ENCODE peak calls at places on chromosome 16, in six cellular contexts. One of them, this sample, is unnamed.
A peak's percentile ranks its signal among the peaks of the same experiment; 100 is the strongest.

GRCh38 chr16:68539704-68540370 is 746 bp downstream of the ZFP90 start:
- DNase-seq in GM12891: no peak
- DNase-seq in tibial artery: no peak
- DNase-seq in cardiac muscle cell: peak; percentile 19
- DNase-seq in WTC11: peak; percentile 28
- DNase-seq in left colon: no peak
- DNase-seq in this sample: no peak

GRCh38 chr16:81843243-81843582 is 64.1 kb downstream of the PLCG2 start:
- DNase-seq in WTC11: no peak
- DNase-seq in GM12891: no peak
- DNase-seq in cardiac muscle cell: peak; percentile 17
- DNase-seq in left colon: no peak
- DNase-seq in tibial artery: no peak
- DNase-seq in this sample: no peak

GRCh38 chr16:53091508-53092211 is 36.9 kb downstream of the CHD9 start:
- DNase-seq in WTC11: peak; percentile 57
- DNase-seq in left colon: peak; percentile 56
- DNase-seq in tibial artery: peak; percentile 76
- DNase-seq in cardiac muscle cell: peak; percentile 94
- DNase-seq in GM12891: no peak
- DNase-seq in this sample: peak; percentile 73

GRCh38 chr16:57186630-57187507 is 740 bp downstream of the RSPRY1 start:
- DNase-seq in tibial artery: peak; percentile 22
- DNase-seq in GM12891: no peak
- DNase-seq in WTC11: no peak
- DNase-seq in left colon: peak; percentile 47
- DNase-seq in cardiac muscle cell: peak; percentile 27
- DNase-seq in this sample: no peak

GRCh38 chr16:24906199-24906808 is 60.5 kb downstream of the SLC5A11 start:
- DNase-seq in WTC11: no peak
- DNase-seq in tibial artery: no peak
- DNase-seq in GM12891: no peak
- DNase-seq in cardiac muscle cell: peak; percentile 54
- DNase-seq in left colon: no peak
- DNase-seq in this sample: no peak

GRCh38 chr16:66551362-66551761 is 1.0 kb upstream of the CKLF start:
- DNase-seq in tibial artery: no peak
- DNase-seq in WTC11: peak; percentile 46
- DNase-seq in left colon: peak; percentile 52
- DNase-seq in cardiac muscle cell: no peak
- DNase-seq in GM12891: peak; percentile 37
- DNase-seq in this sample: no peak

GRCh38 chr16:85057212-85057889 is 29.8 kb downstream of the KIAA0513 start:
- DNase-seq in GM12891: no peak
- DNase-seq in cardiac muscle cell: no peak
- DNase-seq in left colon: no peak
- DNase-seq in WTC11: peak; percentile 55
- DNase-seq in tibial artery: no peak
- DNase-seq in this sample: no peak

GRCh38 chr16:58418601-58419000 is 26.3 kb downstream of the GINS3 start:
- DNase-seq in left colon: no peak
- DNase-seq in GM12891: no peak
- DNase-seq in WTC11: no peak
- DNase-seq in tibial artery: no peak
- DNase-seq in cardiac muscle cell: peak; percentile 17
- DNase-seq in this sample: no peak

GRCh38 chr16:81313731-81314602 is 795 bp upstream of the GAN start:
- DNase-seq in left colon: no peak
- DNase-seq in tibial artery: no peak
- DNase-seq in cardiac muscle cell: no peak
- DNase-seq in WTC11: peak; percentile 47
- DNase-seq in GM12891: no peak
- DNase-seq in this sample: no peak

GRCh38 chr16:19680972-19681371 is 37.1 kb downstream of the KNOP1 start:
- DNase-seq in left colon: no peak
- DNase-seq in WTC11: peak; percentile 50
- DNase-seq in GM12891: no peak
- DNase-seq in tibial artery: no peak
- DNase-seq in cardiac muscle cell: no peak
- DNase-seq in this sample: no peak

This sample was measured in sciatic nerve.